ENCODE peak calls at places on chromosomes 3 and 15, in four cellular contexts. K is Ammon's horn; M is activated CD8-positive, alpha-beta memory T cell treated with anti-CD3 and anti-CD28 coated beads, Interleukin-2, amount 50 U/mL, for 4 hours; T is neuronal stem cell. Y is an unnamed sample.

GRCh38 chr3:153172796-153173757 is 11.1 kb downstream of the RAP2B start:
- DNase-seq in T (no peak), K (no peak), M (no peak), Y (no peak)

GRCh38 chr3:71189480-71189879 is 394.0 kb downstream of the FOXP1 start:
- DNase-seq in M (no peak), T (no peak), K (no peak), Y (no peak)

GRCh38 chr3:177069514-177070329 is 127.6 kb downstream of the TBL1XR1 start:
- DNase-seq in M (no peak), T (no peak), K (no peak), Y (no peak)

GRCh38 chr3:27639271-27639670 is 82.9 kb downstream of the EOMES start:
- DNase-seq in M (no peak), K (no peak), T (no peak), Y (no peak)

GRCh38 chr15:40066531-40066930 is 27.6 kb upstream of the SRP14 start:
- DNase-seq in K (no peak), M (no peak), T (no peak), Y (no peak)

GRCh38 chr15:63946524-63947065 is 99.7 kb downstream of the DAPK2 start:
- DNase-seq in T (no peak), K (no peak), M (no peak), Y (no peak)

GRCh38 chr3:23105048-23105447 is 98.1 kb upstream of the UBE2E2 start:
- DNase-seq in K (no peak), T (no peak), M (no peak), Y (no peak)

GRCh38 chr3:63791974-63792373 is 27.1 kb upstream of the C3orf49 start:
- DNase-seq in T (no peak), K (peak), M (no peak), Y (peak)

GRCh38 chr3:150699068-150699635 is 4.6 kb downstream of the ERICH6 start:
- DNase-seq in T (no peak), M (no peak), K (no peak), Y (no peak)

GRCh38 chr3:67361770-67362169 is 292.6 kb downstream of the SUCLG2 start:
- DNase-seq in M (no peak), K (no peak), T (no peak), Y (no peak)

GRCh38 chr3:55813268-55814097 is 326.4 kb upstream of the WNT5A start:
- DNase-seq in M (no peak), K (no peak), T (no peak), Y (no peak)

GRCh38 chr15:76235186-76235826 is 76.0 kb downstream of the ETFA start:
- DNase-seq in K (peak), T (no peak), M (no peak), Y (no peak)

GRCh38 chr3:125087768-125088391 is 32.1 kb upstream of the HEG1 start:
- DNase-seq in K (no peak), T (no peak), M (no peak), Y (no peak)

GRCh38 chr3:122789585-122790273 is 3.9 kb downstream of the HSPBAP1 start:
- DNase-seq in T (no peak), M (no peak), K (no peak), Y (no peak)

GRCh38 chr3:50616003-50616769 is 765 bp upstream of the MAPKAPK3 start:
- DNase-seq in T (peak), M (peak), K (peak), Y (peak)